ENCODE peak calls at places on chromosomes 1 and 21, in ten cellular contexts. P is astrocyte, F is MM.1S, W is fibroblast of lung, Z is neural progenitor cell, X is IMR-90, V is mesendoderm, Y is SK-N-SH, A is neuronal stem cell, B is HCT116. K is an unnamed sample.

GRCh38 chr1:119027759-119028158 is 39.6 kb upstream of the TBX15 start:
- DNase-seq in P (no peak), W (no peak), F (no peak), Y (no peak), Z (no peak), A (no peak), V (no peak), X (no peak), B (no peak), K (peak)

GRCh38 chr1:215845224-215845902 is 278.3 kb downstream of the KCTD3 start:
- DNase-seq in P (peak), X (peak), Y (no peak), Z (no peak), A (no peak), B (peak), F (no peak), V (peak), W (peak), K (no peak)

GRCh38 chr1:173555651-173556305 is 47.1 kb downstream of the SLC9C2 start:
- DNase-seq in Y (no peak), W (no peak), X (no peak), A (no peak), P (no peak), V (no peak), B (no peak), Z (no peak), F (no peak), K (no peak)

GRCh38 chr1:189431437-189431836 is 1046.2 kb downstream of the BRINP3 start:
- DNase-seq in F (no peak), P (peak), B (no peak), A (no peak), V (peak), W (peak), X (peak), Z (no peak), Y (no peak), K (no peak)

GRCh38 chr1:201503397-201504176 is 3.3 kb downstream of the CSRP1 start:
- DNase-seq in Y (no peak), Z (peak), F (no peak), V (peak), X (peak), P (peak), A (no peak), B (no peak), W (peak), K (no peak)

GRCh38 chr1:212463565-212464270 is 31.0 kb downstream of the NENF start:
- DNase-seq in F (no peak), Y (no peak), V (no peak), X (no peak), A (no peak), B (no peak), W (no peak), Z (no peak), P (no peak), K (no peak)

GRCh38 chr1:92804721-92805169 is 19.8 kb upstream of the EVI5 start:
- DNase-seq in W (peak), V (peak), F (peak), Y (no peak), Z (peak), B (peak), P (peak), X (peak), A (no peak), K (peak)

GRCh38 chr1:174659823-174660222 is 212.1 kb downstream of the GPR52 start:
- DNase-seq in X (peak), Z (no peak), P (peak), W (peak), B (peak), Y (no peak), F (no peak), V (no peak), A (no peak), K (no peak)

GRCh38 chr1:98662354-98662665 is 789 bp downstream of the SNX7 start:
- DNase-seq in Z (no peak), V (no peak), F (no peak), P (no peak), X (peak), A (no peak), W (peak), Y (no peak), B (no peak), K (no peak)

GRCh38 chr1:12454406-12455391 is 163.3 kb downstream of the DHRS3 start:
- DNase-seq in Z (no peak), V (no peak), X (peak), Y (no peak), F (no peak), W (peak), B (no peak), A (no peak), P (peak), K (no peak)

GRCh38 chr1:173862769-173863223 is 5.0 kb downstream of the GAS5 start:
- DNase-seq in W (no peak), A (no peak), P (no peak), Z (no peak), V (peak), X (no peak), B (no peak), F (peak), Y (no peak), K (peak)

GRCh38 chr1:156121441-156121840 is 6.9 kb downstream of the LMNA start:
- DNase-seq in X (no peak), F (no peak), W (no peak), Y (no peak), V (no peak), A (no peak), Z (no peak), P (no peak), B (no peak), K (no peak)
- H3K9ac ChIP-seq in X (no peak), F (no peak), W (peak), Y (peak), V (peak), A (no peak), Z (no peak), P (peak), B (peak), K (no peak)

GRCh38 chr1:160098852-160099647 is 631 bp upstream of the IGSF8 start:
- DNase-seq in B (peak), A (peak), Y (peak), Z (peak), F (peak), W (peak), P (peak), V (peak), X (peak), K (peak)
- H3K9ac ChIP-seq in B (peak), A (no peak), Y (peak), Z (no peak), F (peak), W (peak), P (peak), V (peak), X (peak), K (peak)

DNA sequence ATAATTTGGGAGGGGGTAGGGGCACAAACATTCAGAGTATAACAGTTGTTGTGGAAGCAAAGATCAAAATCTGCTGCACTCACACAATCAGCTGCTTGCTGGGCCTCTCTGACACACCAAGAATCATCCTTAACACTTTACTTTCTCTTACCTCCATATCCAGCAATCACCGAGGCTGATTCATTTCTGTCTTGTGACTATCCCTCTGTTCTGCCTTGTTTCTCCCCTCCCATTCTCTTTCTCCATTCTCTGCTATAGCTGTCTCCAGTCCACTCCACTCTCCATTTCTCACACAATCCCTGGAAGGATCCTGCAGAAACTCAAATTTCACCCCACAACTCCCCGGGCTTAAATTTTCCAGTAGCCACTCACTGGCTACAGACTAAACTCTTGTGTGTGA is 91.8 kb upstream of the NGF start:
- DNase-seq in X (peak), V (no peak), A (no peak), Z (no peak), Y (no peak), B (no peak), F (no peak), W (peak), P (peak), K (no peak)
- H3K9ac ChIP-seq in X (no peak), V (no peak), A (no peak), Z (no peak), Y (peak), B (no peak), F (no peak), W (no peak), P (peak), K (no peak)

GRCh38 chr21:45365186-45365607 is 39.8 kb upstream of the COL18A1 start:
- DNase-seq in Z (no peak), V (no peak), P (no peak), F (no peak), W (no peak), A (no peak), X (no peak), B (no peak), Y (no peak), K (no peak)
- H3K9ac ChIP-seq in Z (no peak), V (no peak), P (peak), F (no peak), W (peak), A (no peak), X (no peak), B (peak), Y (peak), K (no peak)

GRCh38 chr21:46028547-46029200 is 47.1 kb downstream of the COL6A1 start:
- DNase-seq in W (peak), F (no peak), V (no peak), A (no peak), Z (no peak), P (peak), B (no peak), Y (no peak), X (peak), K (no peak)
- H3K9ac ChIP-seq in W (peak), F (no peak), V (no peak), A (no peak), Z (no peak), P (no peak), B (no peak), Y (no peak), X (peak), K (no peak)

DNA sequence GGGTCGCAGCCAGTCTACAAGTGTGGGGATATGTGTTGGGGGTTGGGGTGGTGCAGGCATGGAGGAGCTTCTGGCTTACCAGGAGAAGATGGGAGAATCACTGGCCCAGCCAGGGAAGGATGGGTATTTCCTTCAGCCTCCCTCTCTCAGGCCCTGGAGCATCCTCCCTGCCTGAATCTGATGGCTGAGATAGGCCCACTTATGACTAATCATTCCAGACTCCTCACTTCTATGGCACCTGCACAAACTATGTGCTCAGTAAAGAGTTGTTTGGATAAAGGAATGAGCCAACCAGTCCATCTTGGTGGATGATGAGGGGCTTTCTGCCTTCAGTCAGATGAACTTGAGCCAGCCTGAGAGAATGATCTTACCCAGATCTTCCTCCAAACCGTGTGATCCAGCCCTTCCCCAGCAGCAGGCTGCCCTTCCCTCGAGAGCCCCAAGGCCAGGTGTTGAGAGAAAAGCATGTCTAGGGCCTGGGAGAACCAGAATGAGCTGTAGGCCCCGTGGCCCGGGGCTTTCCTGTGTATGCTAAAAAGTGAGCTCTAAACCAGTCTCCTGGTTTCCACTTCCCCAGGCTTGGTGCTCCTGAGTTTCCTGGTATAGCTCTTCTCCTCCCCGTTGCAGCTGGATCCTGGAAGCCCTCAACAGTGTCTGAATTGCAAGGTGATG is 1.3 kb downstream of the GPA33 start:
- DNase-seq in Z (no peak), F (no peak), W (no peak), A (no peak), V (peak), P (no peak), Y (no peak), B (no peak), X (no peak), K (no peak)
- H3K9ac ChIP-seq in Z (no peak), F (no peak), W (no peak), A (no peak), V (no peak), P (no peak), Y (no peak), B (no peak), X (no peak), K (no peak)

GRCh38 chr21:29192999-29193563 is 62.6 kb downstream of the MAP3K7CL start:
- DNase-seq in A (no peak), Z (no peak), W (no peak), F (no peak), X (no peak), V (peak), Y (peak), B (no peak), P (no peak), K (no peak)
- H3K9ac ChIP-seq in A (peak), Z (no peak), W (no peak), F (no peak), X (no peak), V (no peak), Y (peak), B (no peak), P (peak), K (no peak)

GRCh38 chr1:117093091-117093534 is 28.4 kb downstream of the TRIM45 start:
- DNase-seq in P (peak), F (no peak), W (peak), Y (no peak), Z (peak), V (peak), X (peak), A (peak), B (no peak), K (no peak)
- H3K9ac ChIP-seq in P (peak), F (no peak), W (no peak), Y (peak), Z (no peak), V (no peak), X (no peak), A (no peak), B (no peak), K (no peak)